ENCODE peak calls at places on chromosomes 6 and 20, in nine cellular contexts. Y is activated T-helper 2 cell treated with anti-CD3 and anti-CD28 coated beads, Interferon-gamma antibody, Interleukin-2, Interleukin-4, amounts not matched to agents 10 μg/mL and 5 μg/mL and 100 μg/mL, durations not matched to agents 14 hours and 24 hours and 36 hours; Q is stimulated activated CD4-positive, alpha-beta T cell treated with anti-CD3 and anti-CD28 coated beads, Interleukin-1b, Interleukin-23, amount 100 ng/mL, for 24 hours; W is amygdala; U is effector CD4-positive, alpha-beta T cell; Z is activated CD4-positive, CD25-positive, alpha-beta regulatory T cell; B is activated naive CD4-positive, alpha-beta T cell treated with Interleukin-2 at 50 U/mL for 16 hours; T is HuH-7; K is fibroblast of mammary gland. I is an unnamed sample.

GRCh38 chr20:50313223-50313820 is 122.7 kb downstream of the CEBPB start:
- DNase-seq in Q (no peak), T (no peak), K (peak; percentile 66), Z (no peak), U (no peak), Y (no peak), B (no peak), W (no peak), I (no peak)

GRCh38 chr20:33925867-33926266 is 67.8 kb upstream of the RALY start:
- DNase-seq in K (peak; percentile 79), Y (no peak), Q (no peak), T (no peak), B (no peak), W (no peak), U (no peak), Z (no peak), I (no peak)

GRCh38 chr20:32325706-32326506 is 32.2 kb upstream of the ASXL1 start:
- DNase-seq in K (peak; percentile 68), T (peak; percentile 16), Y (no peak), Q (no peak), Z (no peak), B (no peak), W (no peak), U (no peak), I (no peak)

GRCh38 chr6:56804996-56805395 is 149.9 kb upstream of the BEND6 start:
- DNase-seq in K (peak; percentile 86), T (no peak), Y (no peak), U (no peak), Z (no peak), Q (no peak), W (no peak), B (no peak), I (peak; percentile 71)

GRCh38 chr6:17032595-17033591 is 69.0 kb upstream of the STMND1 start:
- DNase-seq in K (peak; percentile 96), W (peak; percentile 44), Z (no peak), Y (no peak), T (no peak), Q (no peak), U (no peak), B (no peak), I (peak; percentile 78)

GRCh38 chr20:51195990-51196389 is 173.1 kb upstream of the KCNG1 start:
- DNase-seq in K (no peak), U (no peak), W (no peak), Y (no peak), B (no peak), T (no peak), Q (no peak), Z (no peak), I (no peak)

GRCh38 chr6:46772038-46772437 is 21.2 kb upstream of the MEP1A start:
- DNase-seq in Z (no peak), Q (no peak), K (no peak), B (no peak), W (no peak), Y (no peak), U (no peak), T (no peak), I (no peak)

GRCh38 chr6:16249971-16250370 is 11.6 kb downstream of the GMPR start:
- DNase-seq in B (no peak), Z (no peak), Q (no peak), T (peak; percentile 17), U (no peak), W (no peak), K (no peak), Y (no peak), I (no peak)

GRCh38 chr6:166584813-166585429 is 1.6 kb downstream of the RAMACL start:
- DNase-seq in Q (no peak), T (no peak), Y (no peak), K (no peak), U (no peak), W (no peak), B (no peak), Z (no peak), I (no peak)

GRCh38 chr6:68632620-68633195 is 2.4 kb upstream of the ADGRB3 start:
- DNase-seq in K (no peak), W (no peak), Y (no peak), U (no peak), Z (no peak), T (no peak), Q (no peak), B (no peak), I (no peak)

GRCh38 chr20:1900321-1900791 is 5.1 kb downstream of the SIRPA start:
- DNase-seq in W (peak; percentile 75), Y (no peak), Z (no peak), U (no peak), Q (no peak), B (no peak), K (peak; percentile 76), T (peak; percentile 98), I (peak; percentile 37)

GRCh38 chr6:52587001-52587400 is 10.1 kb upstream of the TRAM2 start:
- DNase-seq in Z (no peak), Q (no peak), Y (no peak), W (no peak), K (no peak), B (no peak), U (no peak), T (no peak), I (no peak)

GRCh38 chr6:144753023-144753705 is 468.0 kb downstream of the UTRN start:
- DNase-seq in U (no peak), Z (no peak), Y (no peak), T (no peak), W (no peak), K (no peak), B (no peak), Q (no peak), I (no peak)

GRCh38 chr6:112287836-112288235 is 33.5 kb upstream of the LAMA4 start:
- DNase-seq in T (no peak), B (no peak), U (no peak), K (no peak), Z (no peak), W (no peak), Y (no peak), Q (no peak), I (no peak)

GRCh38 chr6:18823782-18824386 is 436.7 kb downstream of the RNF144B start:
- DNase-seq in Y (no peak), Z (no peak), B (no peak), T (peak; percentile 0), Q (no peak), K (peak; percentile 57), W (no peak), U (no peak), I (no peak)

GRCh38 chr6:119497988-119498727 is 148.6 kb upstream of the MAN1A1 start:
- DNase-seq in U (no peak), B (no peak), Z (no peak), Y (no peak), K (no peak), Q (no peak), W (no peak), T (no peak), I (no peak)

GRCh38 chr20:15491564-15491963 is 1081.7 kb downstream of the KIF16B start:
- DNase-seq in Z (no peak), B (no peak), U (no peak), T (no peak), Q (no peak), W (no peak), K (no peak), Y (no peak), I (no peak)

GRCh38 chr6:76876922-76877553 is 586.3 kb downstream of the HTR1B start:
- DNase-seq in Q (no peak), U (no peak), Y (no peak), Z (no peak), B (no peak), K (peak; percentile 35), T (peak; percentile 4), W (no peak), I (no peak)

GRCh38 chr6:93083337-93083736 is 336.0 kb downstream of the EPHA7 start:
- DNase-seq in Y (no peak), T (no peak), U (no peak), Z (no peak), W (no peak), B (no peak), K (no peak), Q (no peak), I (no peak)

GRCh38 chr6:106101466-106101865 is 15.3 kb downstream of the PRDM1 start:
- DNase-seq in U (no peak), Y (no peak), Z (no peak), B (no peak), Q (no peak), T (no peak), W (no peak), K (no peak), I (no peak)

GRCh38 chr6:125050663-125051318 is 88.6 kb downstream of the RNF217 start:
- DNase-seq in B (no peak), Z (no peak), U (no peak), K (peak; percentile 16), Q (no peak), W (no peak), T (peak; percentile 4), Y (no peak), I (no peak)

GRCh38 chr6:5565976-5566375 is 304.7 kb downstream of the FARS2 start:
- DNase-seq in U (no peak), Z (no peak), T (no peak), K (no peak), Y (no peak), W (no peak), Q (no peak), B (no peak), I (no peak)

GRCh38 chr6:14292119-14292518 is 174.5 kb downstream of the CD83 start:
- DNase-seq in K (no peak), B (no peak), Y (no peak), Q (no peak), U (no peak), T (no peak), W (no peak), Z (no peak), I (no peak)